ENCODE peak calls at places on chromosomes 7 and 10, in eight cellular contexts. O, V, T, G, J, M, U and Y are unnamed samples.
A peak's percentile ranks its signal among the peaks of the same experiment; 100 is the strongest.

GRCh38 chr7:157627033-157627432 is 290.2 kb downstream of the DNAJB6 start:
- DNase-seq in O (no peak), V (no peak), T (no peak), G (no peak), J (no peak), M (no peak), U (no peak), Y (no peak)

GRCh38 chr10:17004801-17005380 is 124.7 kb downstream of the CUBN start:
- DNase-seq in O (no peak), V (no peak), T (no peak), G (no peak), J (no peak), M (no peak), U (no peak), Y (no peak)

GRCh38 chr10:23453465-23453864 is 14.6 kb downstream of the OTUD1 start:
- DNase-seq in O (no peak), V (no peak), T (no peak), G (no peak), J (no peak), M (no peak), U (no peak), Y (no peak)

GRCh38 chr10:15472008-15472407 is 100.9 kb upstream of the FAM171A1 start:
- DNase-seq in O (no peak), V (peak; percentile 45), T (no peak), G (no peak), J (no peak), M (no peak), U (no peak), Y (no peak)

GRCh38 chr10:23283680-23284079 is 60.9 kb downstream of the C10orf67 start:
- DNase-seq in O (no peak), V (no peak), T (no peak), G (no peak), J (no peak), M (no peak), U (no peak), Y (no peak)

GRCh38 chr7:97004931-97005763 is at the start of gene DLX6:
- DNase-seq in O (peak; percentile 76), V (no peak), T (peak; percentile 50), G (no peak), J (no peak), M (no peak), U (no peak), Y (peak; percentile 67)

GRCh38 chr10:129058664-129059155 is 408.3 kb upstream of the MGMT start:
- DNase-seq in O (no peak), V (no peak), T (no peak), G (no peak), J (no peak), M (no peak), U (peak; percentile 29), Y (no peak)

GRCh38 chr10:133180915-133181639 is 21.1 kb downstream of the KNDC1 start:
- DNase-seq in O (no peak), V (no peak), T (peak; percentile 37), G (no peak), J (no peak), M (no peak), U (no peak), Y (no peak)

GRCh38 chr10:119314061-119314460 is 106.7 kb downstream of the GRK5 start:
- DNase-seq in O (no peak), V (no peak), T (no peak), G (no peak), J (no peak), M (no peak), U (no peak), Y (no peak)

GRCh38 chr10:131077031-131077430 is 234.5 kb downstream of the TCERG1L start:
- DNase-seq in O (no peak), V (no peak), T (no peak), G (no peak), J (no peak), M (no peak), U (no peak), Y (no peak)

GRCh38 chr10:20839141-20839540 is 58.0 kb downstream of the NEBL start:
- DNase-seq in O (no peak), V (peak; percentile 38), T (no peak), G (no peak), J (no peak), M (no peak), U (no peak), Y (no peak)

GRCh38 chr10:67506757-67507091 is 189.3 kb downstream of the CTNNA3 start:
- DNase-seq in O (no peak), V (no peak), T (no peak), G (no peak), J (no peak), M (no peak), U (no peak), Y (no peak)

GRCh38 chr10:67506083-67506756 is 189.8 kb downstream of the CTNNA3 start:
- DNase-seq in O (no peak), V (no peak), T (no peak), G (no peak), J (no peak), M (no peak), U (no peak), Y (no peak)
- TF ChIP-seq CTCF in O (no peak), V (no peak), T (no peak), G (no peak), J (no peak), M (no peak), U (no peak), Y (no peak)

DNA sequence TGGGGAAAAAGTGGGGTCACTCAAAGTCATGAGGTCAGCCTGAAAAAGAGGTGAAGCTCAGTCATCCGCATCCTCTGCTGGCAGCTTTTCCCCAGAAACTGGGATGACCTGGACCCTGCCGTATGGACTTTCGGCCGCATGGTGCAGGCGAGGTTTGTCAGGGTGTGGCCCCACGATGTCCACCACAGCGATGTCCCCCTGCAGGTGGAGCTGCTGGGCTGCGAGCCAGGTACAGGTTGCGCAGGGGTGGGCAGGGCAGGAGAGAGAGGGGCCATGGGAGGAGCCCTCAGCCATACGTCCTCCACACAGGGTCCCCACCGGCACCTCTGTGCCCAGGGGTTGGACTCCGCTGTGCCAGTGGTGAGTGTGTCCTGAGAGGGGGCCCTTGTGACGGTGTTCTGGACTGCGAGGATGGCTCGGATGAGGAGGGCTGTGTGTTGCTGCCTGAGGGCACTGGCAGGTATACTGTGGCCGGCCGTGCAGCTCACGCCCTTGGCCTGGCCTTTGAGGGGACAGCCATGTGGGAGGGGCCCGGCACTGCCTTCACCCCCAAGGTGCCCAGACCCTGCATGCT is 23.0 kb upstream of the ZNF467 start:
- DNase-seq in O (no peak), V (no peak), T (no peak), G (no peak), J (no peak), M (no peak), U (no peak), Y (no peak)
- TF ChIP-seq CTCF in O (no peak), V (no peak), T (no peak), G (no peak), J (no peak), M (no peak), U (no peak), Y (no peak)

GRCh38 chr7:20834656-20835055 is 48.0 kb upstream of the SP8 start:
- DNase-seq in O (no peak), V (no peak), T (no peak), G (no peak), J (no peak), M (no peak), U (no peak), Y (no peak)
- TF ChIP-seq CTCF in O (peak; percentile 11), V (no peak), T (no peak), G (no peak), J (peak; percentile 39), M (no peak), U (no peak), Y (no peak)

GRCh38 chr7:26117142-26117807 is 34.7 kb upstream of the NFE2L3 start:
- DNase-seq in O (no peak), V (no peak), T (no peak), G (no peak), J (no peak), M (no peak), U (no peak), Y (no peak)
- TF ChIP-seq CTCF in O (no peak), V (no peak), T (no peak), G (no peak), J (no peak), M (no peak), U (no peak), Y (no peak)

DNA sequence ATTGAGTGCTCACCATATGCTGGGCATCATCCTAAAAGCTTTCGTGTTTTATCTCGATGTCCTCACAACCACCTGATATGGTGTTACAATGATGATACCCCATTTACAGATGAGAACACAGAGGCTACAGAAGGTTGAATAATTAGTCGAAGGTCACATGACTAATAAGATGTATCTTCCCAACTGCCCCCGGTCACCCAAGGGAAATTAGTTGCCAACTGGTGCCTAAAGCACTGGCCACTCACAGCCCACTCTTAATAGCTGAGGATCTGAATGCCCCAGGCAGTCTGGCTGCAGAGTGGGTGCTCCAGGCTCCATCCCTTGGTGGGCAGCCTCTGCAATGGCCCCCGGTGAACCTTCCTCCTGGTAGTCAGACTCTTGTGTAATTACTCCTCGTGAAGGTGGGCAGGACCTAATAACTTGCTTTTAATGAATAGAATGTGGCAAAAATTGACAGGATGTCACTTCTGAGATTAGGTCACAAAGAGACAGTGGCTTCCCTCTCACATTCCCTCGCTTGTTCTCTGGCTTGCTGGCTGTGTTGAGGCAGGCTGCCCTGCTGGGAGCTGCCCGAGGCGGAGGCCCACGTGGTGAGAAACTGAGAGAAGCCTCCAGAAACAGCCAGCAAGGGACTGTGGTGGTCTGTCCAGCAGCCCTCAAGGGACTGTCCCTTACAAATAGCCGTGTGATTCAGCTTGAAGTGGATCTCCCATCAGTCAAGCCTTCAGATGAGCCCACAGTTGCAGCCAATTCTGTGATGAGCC is 109.4 kb downstream of the ARHGAP22 start:
- DNase-seq in O (no peak), V (no peak), T (no peak), G (no peak), J (no peak), M (peak; percentile 3), U (peak; percentile 28), Y (no peak)
- TF ChIP-seq CTCF in O (no peak), V (no peak), T (no peak), G (no peak), J (no peak), M (no peak), U (no peak), Y (no peak)

DNA sequence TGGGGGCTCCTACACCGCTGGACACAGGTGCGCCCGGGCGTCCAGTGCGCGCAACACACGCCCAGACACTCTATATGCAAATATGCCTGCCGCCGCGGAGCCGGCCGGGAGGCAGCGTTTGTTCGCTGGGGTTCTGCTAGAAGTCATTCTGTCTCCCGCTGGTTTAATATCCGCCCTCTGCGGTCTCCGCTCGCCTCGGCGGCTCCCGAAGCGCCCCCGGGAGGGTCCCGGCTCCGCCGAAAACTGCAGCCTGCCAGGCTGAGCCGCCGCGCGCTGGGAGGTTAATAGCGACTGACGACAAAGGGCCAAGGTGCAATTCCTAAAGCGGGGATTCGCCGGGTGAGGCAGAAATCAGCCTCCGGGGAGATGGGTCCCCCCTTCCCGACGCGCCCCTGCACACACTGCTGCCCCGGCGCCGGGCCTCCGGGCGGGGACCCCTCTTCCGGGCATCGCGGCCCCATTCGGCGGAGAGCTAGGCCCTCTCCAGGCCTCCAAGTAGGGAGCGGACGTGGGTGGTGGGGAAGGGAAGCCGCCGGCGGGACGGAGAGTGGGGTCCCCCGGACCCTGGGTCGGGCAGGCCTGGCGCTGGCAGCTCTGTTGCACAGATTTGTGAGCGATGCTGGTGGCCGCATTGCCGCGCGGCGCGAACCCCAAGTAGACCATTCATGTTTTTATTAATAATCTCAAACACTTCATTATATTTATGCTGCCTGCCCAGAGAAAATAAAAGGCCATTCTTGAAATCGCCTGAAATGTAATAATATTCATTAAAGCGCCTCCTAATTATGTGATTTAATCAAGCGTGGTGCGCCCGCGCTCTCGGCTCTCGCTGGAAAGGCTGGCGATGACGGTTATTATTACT is 9.1 kb downstream of the EN2 start:
- DNase-seq in O (peak; percentile 81), V (no peak), T (no peak), G (peak; percentile 87), J (no peak), M (no peak), U (no peak), Y (peak; percentile 59)
- TF ChIP-seq CTCF in O (no peak), V (no peak), T (no peak), G (peak; percentile 34), J (no peak), M (no peak), U (no peak), Y (no peak)

GRCh38 chr7:138952791-138953190 is 28.4 kb downstream of the KIAA1549 start:
- DNase-seq in O (no peak), V (no peak), T (no peak), G (no peak), J (no peak), M (no peak), U (no peak), Y (no peak)
- TF ChIP-seq CTCF in O (no peak), V (no peak), T (no peak), G (no peak), J (no peak), M (no peak), U (no peak), Y (no peak)